ENCODE peak calls at places on chromosomes 11 and 22, in eight cellular contexts. P is EH; E is activated naive CD4-positive, alpha-beta T cell treated with anti-CD3 and anti-CD28 coated beads, Interleukin-2, amount 10 ng/mL, durations not matched to agents 7 days and 5 days; B is naive B cell; O is stimulated activated effector memory CD8-positive, alpha-beta T cell treated with anti-CD3 and anti-CD28 coated beads, Interleukin-12 subunit alpha, Interleukin-12 subunit beta, amount 100 ng/mL, for 72 hours; Q is NCI-H226; K is hypothalamus; N is HTR-8/SVneo. G is an unnamed sample.

GRCh38 chr11:123034587-123034986 is 27.3 kb downstream of the HSPA8 start:
- DNase-seq in P (no peak), E (no peak), B (no peak), O (no peak), Q (no peak), K (no peak), N (no peak), G (no peak)

GRCh38 chr22:22605074-22605404 is 39.4 kb upstream of the GGTLC2 start:
- DNase-seq in P (no peak), E (no peak), B (peak), O (no peak), Q (no peak), K (no peak), N (no peak), G (no peak)

GRCh38 chr11:129402196-129402595 is 26.5 kb downstream of the BARX2 start:
- DNase-seq in P (no peak), E (no peak), B (no peak), O (no peak), Q (no peak), K (no peak), N (no peak), G (no peak)

GRCh38 chr22:41534219-41534618 is 10.1 kb downstream of the POLR3H start:
- DNase-seq in P (no peak), E (no peak), B (no peak), O (no peak), Q (no peak), K (no peak), N (no peak), G (no peak)

GRCh38 chr11:1766719-1767398 is 3.1 kb upstream of the CTSD start:
- DNase-seq in P (no peak), E (peak), B (no peak), O (no peak), Q (no peak), K (no peak), N (no peak), G (no peak)

GRCh38 chr11:90426442-90426841 is 203.6 kb upstream of the CHORDC1 start:
- DNase-seq in P (no peak), E (no peak), B (no peak), O (no peak), Q (no peak), K (no peak), N (no peak), G (no peak)

GRCh38 chr11:35391922-35392813 is 27.2 kb downstream of the SLC1A2 start:
- DNase-seq in P (peak), E (peak), B (peak), O (peak), Q (peak), K (peak), N (peak), G (peak)

GRCh38 chr11:75547617-75548054 is 14.4 kb upstream of the SERPINH1 start:
- DNase-seq in P (peak), E (peak), B (no peak), O (peak), Q (peak), K (no peak), N (peak), G (peak)

GRCh38 chr11:17206448-17206847 is 1.3 kb downstream of the PIK3C2A start:
- DNase-seq in P (no peak), E (no peak), B (no peak), O (no peak), Q (no peak), K (no peak), N (no peak), G (no peak)

GRCh38 chr11:90774727-90775572 is 552.1 kb upstream of the CHORDC1 start:
- DNase-seq in P (no peak), E (no peak), B (no peak), O (no peak), Q (no peak), K (no peak), N (no peak), G (no peak)

GRCh38 chr11:1754376-1755150 is 4.2 kb upstream of the IFITM10 start:
- DNase-seq in P (no peak), E (no peak), B (no peak), O (no peak), Q (no peak), K (no peak), N (no peak), G (no peak)

GRCh38 chr11:66871521-66871901 is 14.6 kb downstream of the LRFN4 start:
- DNase-seq in P (no peak), E (no peak), B (no peak), O (no peak), Q (no peak), K (no peak), N (no peak), G (no peak)

GRCh38 chr11:73217810-73218105 is 323 bp upstream of the P2RY2 start:
- DNase-seq in P (no peak), E (no peak), B (no peak), O (no peak), Q (no peak), K (no peak), N (no peak), G (no peak)

GRCh38 chr11:9688716-9689511 is 25.0 kb downstream of the SWAP70 start:
- DNase-seq in P (peak), E (no peak), B (peak), O (no peak), Q (peak), K (no peak), N (peak), G (peak)

GRCh38 chr11:77201991-77202841 is 74.2 kb downstream of the MYO7A start:
- DNase-seq in P (no peak), E (peak), B (no peak), O (no peak), Q (no peak), K (no peak), N (no peak), G (no peak)

GRCh38 chr11:73295259-73295995 is 12.6 kb upstream of the ARHGEF17 start:
- DNase-seq in P (peak), E (peak), B (peak), O (peak), Q (peak), K (no peak), N (peak), G (peak)

GRCh38 chr11:77361184-77361583 is 59.7 kb upstream of the GDPD4 start:
- DNase-seq in P (peak), E (no peak), B (no peak), O (no peak), Q (peak), K (no peak), N (peak), G (peak)

GRCh38 chr22:41217553-41218157 is 12.5 kb downstream of the L3MBTL2 start:
- DNase-seq in P (peak), E (peak), B (no peak), O (no peak), Q (peak), K (no peak), N (no peak), G (peak)

GRCh38 chr11:35274909-35275807 is 136.2 kb downstream of the CD44 start:
- DNase-seq in P (peak), E (no peak), B (no peak), O (no peak), Q (no peak), K (no peak), N (no peak), G (peak)

GRCh38 chr22:27609411-27610029 is 192.0 kb downstream of the MN1 start:
- DNase-seq in P (no peak), E (no peak), B (no peak), O (no peak), Q (no peak), K (no peak), N (no peak), G (no peak)

GRCh38 chr11:111941963-111942362 is 4.8 kb downstream of the DIXDC1 start:
- DNase-seq in P (no peak), E (no peak), B (no peak), O (no peak), Q (peak), K (no peak), N (no peak), G (peak)

GRCh38 chr11:57978686-57979531 is 44.8 kb upstream of the OR9Q1 start:
- DNase-seq in P (no peak), E (no peak), B (no peak), O (no peak), Q (no peak), K (no peak), N (no peak), G (peak)

GRCh38 chr22:31137721-31138120 is 2.6 kb downstream of the PLA2G3 start:
- DNase-seq in P (no peak), E (no peak), B (no peak), O (no peak), Q (no peak), K (no peak), N (no peak), G (no peak)

GRCh38 chr11:46718155-46719019 is 626 bp upstream of the F2 start:
- DNase-seq in P (peak), E (peak), B (no peak), O (no peak), Q (no peak), K (no peak), N (no peak), G (no peak)

GRCh38 chr22:24578355-24579241 is 14.3 kb downstream of the LRRC75B start:
- DNase-seq in P (peak), E (no peak), B (no peak), O (no peak), Q (no peak), K (no peak), N (no peak), G (no peak)

GRCh38 chr22:35072939-35073338 is 7.0 kb downstream of the ISX start:
- DNase-seq in P (peak), E (no peak), B (no peak), O (no peak), Q (peak), K (no peak), N (no peak), G (peak)

GRCh38 chr22:50308597-50308935 is 1.1 kb upstream of the PLXNB2 start:
- DNase-seq in P (peak), E (no peak), B (no peak), O (no peak), Q (peak), K (peak), N (peak), G (peak)

GRCh38 chr11:84720706-84721402 is 906.3 kb downstream of the DLG2 start:
- DNase-seq in P (peak), E (peak), B (no peak), O (no peak), Q (no peak), K (no peak), N (no peak), G (peak)

GRCh38 chr11:69837791-69838190 is 18.6 kb upstream of the FGF3 start:
- DNase-seq in P (no peak), E (no peak), B (no peak), O (no peak), Q (no peak), K (no peak), N (no peak), G (no peak)

G was measured in myocyte.